ENCODE peak calls at places on chromosome 5, in seven cellular contexts. D, Y, O, G, J, T and H are unnamed samples.

GRCh38 chr5:167030500-167031120 is 1260.8 kb upstream of the WWC1 start:
- DNase-seq in G (no peak), T (peak), D (no peak), J (no peak), O (no peak), Y (no peak), H (no peak)

GRCh38 chr5:172931001-172931536 is 28.2 kb upstream of the RPL26L1 start:
- DNase-seq in Y (no peak), D (no peak), J (no peak), G (no peak), O (peak), T (peak), H (no peak)

GRCh38 chr5:111997308-111998159 is 240.5 kb upstream of the NREP start:
- DNase-seq in T (no peak), G (peak), J (peak), O (peak), Y (no peak), D (no peak), H (no peak)

GRCh38 chr5:66959668-66960067 is 236.9 kb downstream of the CD180 start:
- DNase-seq in G (no peak), J (no peak), Y (no peak), D (no peak), T (no peak), O (no peak), H (no peak)

GRCh38 chr5:54009357-54009756 is 301.0 kb downstream of the ARL15 start:
- DNase-seq in J (no peak), Y (no peak), D (no peak), O (no peak), G (no peak), T (no peak), H (no peak)

GRCh38 chr5:157917909-157918809 is 59.2 kb upstream of the CLINT1 start:
- DNase-seq in O (peak), Y (peak), J (peak), T (peak), D (peak), G (no peak), H (no peak)

GRCh38 chr5:57382665-57383064 is 99.9 kb downstream of the ACTBL2 start:
- DNase-seq in T (no peak), J (no peak), Y (no peak), G (no peak), D (no peak), O (no peak), H (no peak)

GRCh38 chr5:89372176-89372575 is 489.2 kb upstream of the MEF2C start:
- DNase-seq in T (no peak), O (no peak), J (no peak), G (no peak), Y (no peak), D (no peak), H (no peak)

GRCh38 chr5:170861295-170861854 is 443 bp upstream of the RANBP17 start:
- DNase-seq in J (no peak), Y (no peak), G (no peak), T (no peak), D (no peak), O (no peak), H (no peak)

GRCh38 chr5:119274767-119275130 is 81.1 kb upstream of the TNFAIP8 start:
- DNase-seq in O (peak), Y (no peak), T (no peak), G (no peak), D (no peak), J (no peak), H (no peak)

GRCh38 chr5:119666542-119666941 is 37.2 kb downstream of the FAM170A start:
- DNase-seq in G (no peak), J (no peak), D (no peak), Y (no peak), T (no peak), O (no peak), H (no peak)

GRCh38 chr5:17217421-17218352 is at the start of gene BASP1:
- DNase-seq in D (peak), O (no peak), G (no peak), Y (peak), T (peak), J (peak), H (peak)

GRCh38 chr5:61349935-61350334 is 17.9 kb downstream of the ZSWIM6 start:
- DNase-seq in D (no peak), T (no peak), J (no peak), G (no peak), O (no peak), Y (no peak), H (no peak)

GRCh38 chr5:79560774-79561524 is 47.0 kb upstream of the HOMER1 start:
- DNase-seq in T (no peak), J (no peak), G (no peak), O (no peak), Y (no peak), D (no peak), H (no peak)

GRCh38 chr5:33441241-33441844 is 578 bp downstream of the TARS1 start:
- DNase-seq in Y (no peak), T (peak), G (peak), D (peak), O (peak), J (no peak), H (peak)

GRCh38 chr5:116382874-116383266 is 191.8 kb downstream of the SEMA6A start:
- DNase-seq in D (no peak), Y (no peak), T (no peak), J (no peak), O (no peak), G (no peak), H (no peak)

GRCh38 chr5:10808347-10809212 is 47.5 kb upstream of the DAP start:
- DNase-seq in O (no peak), G (no peak), J (no peak), T (no peak), D (no peak), Y (no peak), H (no peak)

GRCh38 chr5:59037041-59037440 is 454.2 kb downstream of the RAB3C start:
- DNase-seq in Y (no peak), D (no peak), T (no peak), O (no peak), G (no peak), J (no peak), H (no peak)

GRCh38 chr5:64869419-64869818 is 100.7 kb downstream of the CWC27 start:
- DNase-seq in J (no peak), O (peak), D (no peak), Y (no peak), G (no peak), T (no peak), H (no peak)

GRCh38 chr5:140383300-140383699 is 18.3 kb upstream of the ANKHD1 start:
- DNase-seq in T (no peak), D (no peak), O (no peak), Y (no peak), J (no peak), G (no peak), H (no peak)

GRCh38 chr5:35488055-35488454 is 129.6 kb upstream of the SPEF2 start:
- DNase-seq in G (no peak), Y (no peak), J (no peak), T (no peak), D (no peak), O (no peak), H (no peak)

GRCh38 chr5:140351609-140352334 is 5.4 kb upstream of the HBEGF start:
- DNase-seq in Y (no peak), G (peak), O (peak), D (peak), T (peak), J (peak), H (no peak)

GRCh38 chr5:131303537-131303936 is 39.7 kb downstream of the CDC42SE2 start:
- DNase-seq in D (no peak), J (no peak), O (peak), Y (no peak), T (no peak), G (no peak), H (no peak)

GRCh38 chr5:154751854-154752253 is 3.3 kb upstream of the LARP1 start:
- DNase-seq in T (no peak), J (no peak), Y (no peak), D (no peak), O (no peak), G (no peak), H (no peak)

GRCh38 chr5:151596839-151597539 is 5.9 kb upstream of the FAT2 start:
- DNase-seq in T (no peak), Y (no peak), G (no peak), J (no peak), D (no peak), O (no peak), H (no peak)

GRCh38 chr5:14715481-14715880 is 51.0 kb downstream of the OTULIN start:
- DNase-seq in Y (no peak), D (no peak), O (no peak), J (no peak), G (no peak), T (no peak), H (no peak)

GRCh38 chr5:138337685-138338410 is at the start of gene FAM53C:
- DNase-seq in J (peak), Y (peak), D (peak), T (peak), G (peak), O (peak), H (peak)

GRCh38 chr5:138334867-138335447 is 3.1 kb upstream of the FAM53C start:
- DNase-seq in T (no peak), G (no peak), D (no peak), J (no peak), O (no peak), Y (no peak), H (no peak)

GRCh38 chr5:138339086-138339456 is 1.0 kb downstream of the FAM53C start:
- DNase-seq in J (no peak), O (no peak), D (no peak), Y (no peak), T (no peak), G (no peak), H (no peak)

GRCh38 chr5:138338411-138339085 is 482 bp downstream of the FAM53C start:
- DNase-seq in D (no peak), T (no peak), G (no peak), O (no peak), Y (no peak), J (no peak), H (no peak)

GRCh38 chr5:138336952-138337684 is 948 bp upstream of the FAM53C start:
- DNase-seq in J (peak), Y (peak), G (peak), T (no peak), D (peak), O (peak), H (no peak)
- H3K4me3 ChIP-seq in J (peak), Y (peak), G (peak), T (peak), D (peak), O (peak), H (peak)

GRCh38 chr5:72358925-72359324 is 38.8 kb downstream of the PTCD2 start:
- DNase-seq in O (no peak), G (no peak), T (no peak), J (no peak), Y (no peak), D (no peak), H (no peak)
- TF ChIP-seq CTCF in O (no peak), G (no peak), T (no peak), J (no peak), Y (no peak), D (no peak), H (no peak)

DNA sequence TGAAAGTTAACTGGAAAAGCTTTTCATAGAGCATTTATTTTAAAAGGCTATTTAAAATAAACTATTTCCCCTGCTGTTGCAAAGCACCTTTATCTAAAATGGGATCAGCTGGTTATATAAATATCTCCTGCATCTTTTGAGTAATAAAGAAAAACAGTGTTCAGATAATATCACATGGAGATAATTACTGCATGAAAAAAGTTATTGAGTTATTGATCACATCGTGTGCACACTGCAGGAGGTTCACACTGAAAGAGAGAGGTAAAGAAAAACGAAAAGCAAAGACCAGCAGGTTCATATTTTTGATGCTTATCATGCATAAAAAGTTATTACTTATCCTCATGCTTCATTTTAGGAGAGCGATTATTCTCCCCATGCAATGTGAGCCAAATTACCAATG is 55.4 kb upstream of the OTP start:
- DNase-seq in Y (no peak), O (no peak), T (no peak), J (no peak), D (no peak), G (no peak), H (no peak)
- H3K4me3 ChIP-seq in Y (no peak), O (no peak), T (no peak), J (no peak), D (no peak), G (no peak), H (no peak)

GRCh38 chr5:77197840-77198554 is 12.5 kb upstream of the PDE8B start:
- DNase-seq in O (no peak), Y (no peak), G (no peak), D (no peak), T (no peak), J (no peak), H (no peak)

GRCh38 chr5:77200663-77201062 is 9.8 kb upstream of the PDE8B start:
- DNase-seq in D (no peak), T (no peak), Y (no peak), G (no peak), O (no peak), J (no peak), H (no peak)

GRCh38 chr5:77192444-77193050 is 17.9 kb upstream of the PDE8B start:
- DNase-seq in J (no peak), Y (no peak), O (no peak), G (no peak), D (no peak), T (no peak), H (no peak)

DNA sequence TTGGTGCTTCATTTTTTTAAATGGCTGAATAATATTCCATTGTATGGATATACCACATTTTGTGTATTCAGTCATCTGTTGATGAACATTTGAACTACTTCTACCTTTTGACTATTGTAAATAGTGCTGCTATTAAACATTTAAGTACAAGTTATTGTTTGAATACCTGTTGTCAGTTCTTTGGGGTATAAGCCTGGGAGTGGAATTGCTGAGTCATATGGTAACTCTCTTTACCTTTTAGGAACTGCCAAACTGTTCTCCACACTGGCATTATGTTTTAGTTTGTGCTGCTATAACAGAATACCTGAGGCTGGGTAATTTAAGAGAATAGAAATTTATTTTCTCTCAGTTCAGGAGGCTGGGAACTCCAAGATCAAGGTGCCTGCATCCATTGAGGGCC is 15.7 kb upstream of the PDE8B start:
- DNase-seq in J (no peak), Y (no peak), G (no peak), T (no peak), D (no peak), O (no peak), H (no peak)
- TF ChIP-seq CTCF in J (no peak), Y (no peak), G (no peak), T (no peak), D (no peak), O (no peak), H (no peak)

GRCh38 chr5:137695651-137696428 is 40.0 kb downstream of the KLHL3 start:
- DNase-seq in Y (no peak), J (peak), G (no peak), D (peak), O (no peak), T (no peak), H (no peak)

GRCh38 chr5:137693307-137693950 is 42.5 kb downstream of the KLHL3 start:
- DNase-seq in Y (no peak), D (no peak), J (no peak), T (no peak), O (no peak), G (no peak), H (no peak)

GRCh38 chr5:137699291-137700281 is 36.3 kb downstream of the KLHL3 start:
- DNase-seq in O (no peak), Y (no peak), J (no peak), G (no peak), T (no peak), D (no peak), H (peak)

GRCh38 chr5:137693951-137694721 is 41.8 kb downstream of the KLHL3 start:
- DNase-seq in Y (no peak), G (no peak), T (peak), O (no peak), D (no peak), J (no peak), H (no peak)

GRCh38 chr5:137696481-137696880 is 39.4 kb downstream of the KLHL3 start:
- DNase-seq in J (no peak), Y (no peak), G (no peak), D (no peak), T (no peak), O (no peak), H (no peak)
- H3K4me3 ChIP-seq in J (no peak), Y (no peak), G (no peak), D (no peak), T (no peak), O (no peak), H (no peak)

GRCh38 chr5:149944666-149945065 is at the start of gene PDE6A:
- DNase-seq in D (no peak), T (no peak), G (no peak), Y (no peak), O (no peak), J (no peak), H (no peak)

GRCh38 chr5:149941795-149942194 is 2.8 kb downstream of the PDE6A start:
- DNase-seq in J (no peak), D (no peak), G (no peak), O (no peak), Y (no peak), T (no peak), H (no peak)

GRCh38 chr5:149940941-149941644 is 3.5 kb downstream of the PDE6A start:
- DNase-seq in D (no peak), O (no peak), T (no peak), J (no peak), G (no peak), Y (no peak), H (no peak)

GRCh38 chr5:149940077-149940574 is 4.5 kb downstream of the PDE6A start:
- DNase-seq in T (no peak), O (no peak), G (peak), D (no peak), Y (no peak), J (no peak), H (no peak)

GRCh38 chr5:149942199-149942598 is 2.4 kb downstream of the PDE6A start:
- DNase-seq in T (no peak), D (no peak), G (no peak), O (no peak), Y (no peak), J (no peak), H (no peak)
- TF ChIP-seq CTCF in T (no peak), D (no peak), G (no peak), O (no peak), Y (no peak), J (no peak), H (no peak)

GRCh38 chr5:9670371-9670770 is 40.2 kb upstream of the TAS2R1 start:
- DNase-seq in Y (no peak), O (no peak), G (no peak), J (no peak), T (no peak), D (no peak), H (no peak)

GRCh38 chr5:9663891-9664290 is 33.7 kb upstream of the TAS2R1 start:
- DNase-seq in Y (no peak), O (no peak), G (no peak), J (no peak), T (no peak), D (no peak), H (no peak)

GRCh38 chr5:9667906-9668305 is 37.8 kb upstream of the TAS2R1 start:
- DNase-seq in J (no peak), T (no peak), D (no peak), Y (no peak), O (no peak), G (no peak), H (no peak)
- H3K4me3 ChIP-seq in J (no peak), T (no peak), D (no peak), Y (no peak), O (no peak), G (no peak), H (no peak)